ENCODE peak calls at places on chromosomes 7 and 10, in four cellular contexts. F is neuronal stem cell, Q is mesenchymal stem cell, M is thoracic aorta. J is an unnamed sample.

GRCh38 chr7:19397917-19398316 is 252.7 kb upstream of the FERD3L start:
- DNase-seq in F (no peak), Q (no peak), M (no peak), J (peak; percentile 12)

GRCh38 chr7:130419652-130420051 is 21.2 kb downstream of the CEP41 start:
- DNase-seq in F (no peak), Q (no peak), M (no peak), J (peak; percentile 44)

GRCh38 chr7:155352076-155352752 is 54.5 kb downstream of the INSIG1 start:
- DNase-seq in F (no peak), Q (no peak), M (no peak), J (no peak)

GRCh38 chr10:101905241-101905640 is 61.6 kb upstream of the KCNIP2 start:
- DNase-seq in F (no peak), Q (no peak), M (no peak), J (no peak)

GRCh38 chr7:118502235-118502634 is 277.7 kb downstream of the ANKRD7 start:
- DNase-seq in F (no peak), Q (no peak), M (no peak), J (no peak)

GRCh38 chr10:70773965-70774809 is 11.0 kb downstream of the TBATA start:
- DNase-seq in F (no peak), Q (no peak), M (no peak), J (no peak)

GRCh38 chr7:14332155-14332554 is 342.7 kb upstream of the ETV1 start:
- DNase-seq in F (no peak), Q (no peak), M (no peak), J (no peak)

GRCh38 chr10:49831352-49832040 is 69.4 kb upstream of the OGDHL start:
- DNase-seq in F (peak; percentile 66), Q (peak; percentile 42), M (no peak), J (peak; percentile 29)

GRCh38 chr10:131979821-131980270 is 1.9 kb downstream of the BNIP3 start:
- DNase-seq in F (no peak), Q (peak; percentile 61), M (no peak), J (no peak)

GRCh38 chr10:73841526-73842285 is 30.3 kb upstream of the NDST2 start:
- DNase-seq in F (no peak), Q (peak; percentile 37), M (no peak), J (no peak)

GRCh38 chr10:89684604-89685003 is 16.8 kb upstream of the KIF20B start:
- DNase-seq in F (no peak), Q (peak; percentile 45), M (no peak), J (peak; percentile 34)

GRCh38 chr10:112471878-112472487 is 25.0 kb downstream of the VTI1A start:
- DNase-seq in F (peak; percentile 20), Q (peak; percentile 63), M (no peak), J (peak; percentile 28)

GRCh38 chr10:122494833-122495232 is 33.5 kb downstream of the HTRA1 start:
- DNase-seq in F (no peak), Q (peak; percentile 78), M (peak; percentile 85), J (peak; percentile 87)

GRCh38 chr7:110522751-110523200 is 568.2 kb upstream of the LRRN3 start:
- DNase-seq in F (no peak), Q (peak; percentile 80), M (no peak), J (peak; percentile 17)

GRCh38 chr7:151377406-151377805 is 32.4 kb downstream of the WDR86 start:
- DNase-seq in F (no peak), Q (no peak), M (no peak), J (no peak)

GRCh38 chr10:7872041-7872442 is 53.7 kb downstream of the TAF3 start:
- DNase-seq in F (peak; percentile 20), Q (peak; percentile 38), M (no peak), J (peak; percentile 27)

GRCh38 chr7:107506683-107507339 is 37.0 kb downstream of the GPR22 start:
- DNase-seq in F (no peak), Q (no peak), M (no peak), J (peak; percentile 91)

GRCh38 chr10:73909716-73910115 is 1.2 kb upstream of the PLAU start:
- DNase-seq in F (no peak), Q (peak; percentile 80), M (no peak), J (no peak)

GRCh38 chr10:79162861-79163662 is 94.3 kb downstream of the ZMIZ1 start:
- DNase-seq in F (no peak), Q (no peak), M (no peak), J (peak; percentile 21)

GRCh38 chr7:27842094-27842493 is 102.1 kb downstream of the TAX1BP1 start:
- DNase-seq in F (no peak), Q (no peak), M (no peak), J (no peak)

GRCh38 chr7:92835140-92835850 is 1.1 kb downstream of the CDK6 start:
- DNase-seq in F (peak; percentile 76), Q (peak; percentile 87), M (peak; percentile 4), J (peak; percentile 71)

GRCh38 chr7:85341973-85342372 is 155.1 kb upstream of the SEMA3D start:
- DNase-seq in F (no peak), Q (no peak), M (no peak), J (no peak)

GRCh38 chr7:100053201-100053600 is 3.6 kb downstream of the ZSCAN21 start:
- DNase-seq in F (no peak), Q (peak; percentile 80), M (no peak), J (peak; percentile 73)

GRCh38 chr10:131577178-131577555 is 265.6 kb upstream of the TCERG1L start:
- DNase-seq in F (no peak), Q (no peak), M (no peak), J (no peak)

GRCh38 chr7:121832347-121832746 is 40.6 kb upstream of the PTPRZ1 start:
- DNase-seq in F (no peak), Q (no peak), M (no peak), J (peak; percentile 8)

GRCh38 chr10:116270691-116271592 is 2.1 kb downstream of the GFRA1 start:
- DNase-seq in F (peak; percentile 40), Q (peak; percentile 30), M (no peak), J (no peak)

GRCh38 chr10:12031404-12031803 is 11.2 kb downstream of the UPF2 start:
- DNase-seq in F (no peak), Q (no peak), M (no peak), J (no peak)
- H3K36me3 ChIP-seq in F (peaks cover 80% of the 10 kb centered on the region), Q (peaks cover 14% of the 10 kb centered on the region), M (peaks cover 26% of the 10 kb centered on the region), J (peaks cover 25% of the 10 kb centered on the region)

DNA sequence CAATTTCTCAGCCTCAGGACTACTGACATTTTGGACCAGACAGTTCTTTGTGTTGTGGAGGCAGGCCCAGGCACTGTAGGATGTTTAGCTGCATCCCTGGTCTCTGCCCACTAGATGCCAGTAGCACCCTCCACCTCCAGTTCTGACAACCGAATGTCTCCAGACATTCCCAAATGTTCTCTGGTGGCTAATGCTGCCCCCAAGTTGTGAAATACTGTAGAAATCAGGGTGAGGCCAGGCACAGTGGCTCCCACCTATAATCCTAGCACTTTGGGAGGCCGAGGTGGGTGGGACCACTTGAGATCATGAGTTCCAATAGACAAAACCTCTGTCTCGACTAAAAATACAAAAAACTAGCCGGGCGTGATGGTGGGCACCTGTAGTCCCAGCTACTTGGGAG is 18.2 kb downstream of the HNRNPF start:
- DNase-seq in F (no peak), Q (peak; percentile 70), M (no peak), J (peak; percentile 28)
- H3K36me3 ChIP-seq in F (peaks cover 100% of the 10 kb centered on the region), Q (peaks cover 57% of the 10 kb centered on the region), M (peaks cover 75% of the 10 kb centered on the region), J (peaks cover 58% of the 10 kb centered on the region)

GRCh38 chr10:1084011-1084950 is 28.1 kb downstream of the WDR37 start:
- DNase-seq in F (no peak), Q (no peak), M (no peak), J (no peak)

GRCh38 chr10:1085258-1085657 is 29.1 kb downstream of the WDR37 start:
- DNase-seq in F (no peak), Q (no peak), M (no peak), J (no peak)

GRCh38 chr10:1083581-1083980 is 27.4 kb downstream of the WDR37 start:
- DNase-seq in F (no peak), Q (no peak), M (no peak), J (no peak)

GRCh38 chr10:1089017-1089689 is 33.0 kb downstream of the WDR37 start:
- DNase-seq in F (no peak), Q (no peak), M (no peak), J (no peak)

GRCh38 chr10:1086787-1087186 is 30.6 kb downstream of the WDR37 start:
- DNase-seq in F (no peak), Q (no peak), M (no peak), J (no peak)
- H3K36me3 ChIP-seq in F (peaks cover 95% of the 10 kb centered on the region), Q (peaks cover 64% of the 10 kb centered on the region), M (peaks cover 68% of the 10 kb centered on the region), J (peaks cover 35% of the 10 kb centered on the region)

GRCh38 chr10:95646160-95646559 is 10.4 kb downstream of the ALDH18A1 start:
- DNase-seq in F (no peak), Q (no peak), M (no peak), J (no peak)
- H3K36me3 ChIP-seq in F (peaks cover 90% of the 10 kb centered on the region), Q (peaks cover 46% of the 10 kb centered on the region), M (peaks cover 13% of the 10 kb centered on the region), J (peaks cover 16% of the 10 kb centered on the region)

J was measured in mammary epithelial cell.